ENCODE peak calls at places on chromosomes 7 and 10, in eight cellular contexts. N is fibroblast of lung, O is PC-3, L is BE2C, T is lower lobe of right lung, V is SJSA1, I is ovary, J is gastrocnemius medialis. F is an unnamed sample.

GRCh38 chr10:22491480-22491879 is 146.2 kb downstream of the SPAG6 start:
- DNase-seq in N (no peak), O (no peak), L (no peak), T (no peak), V (no peak), I (no peak), J (peak; percentile 34), F (no peak)

GRCh38 chr10:4650109-4650508 is 175.9 kb upstream of the AKR1E2 start:
- DNase-seq in N (peak; percentile 57), O (no peak), L (no peak), T (no peak), V (peak; percentile 42), I (no peak), J (no peak), F (no peak)

GRCh38 chr10:21173964-21174669 is 277.0 kb upstream of the NEBL start:
- DNase-seq in N (peak; percentile 33), O (peak; percentile 77), L (peak; percentile 57), T (peak; percentile 92), V (no peak), I (peak; percentile 21), J (no peak), F (peak; percentile 62)

GRCh38 chr10:4708123-4708759 is 117.8 kb upstream of the AKR1E2 start:
- DNase-seq in N (no peak), O (no peak), L (peak; percentile 36), T (no peak), V (no peak), I (no peak), J (no peak), F (no peak)

GRCh38 chr10:48414778-48415177 is 108.3 kb downstream of the MAPK8 start:
- DNase-seq in N (peak; percentile 66), O (peak; percentile 55), L (no peak), T (no peak), V (peak; percentile 60), I (no peak), J (no peak), F (no peak)

GRCh38 chr10:29554660-29555059 is 80.1 kb downstream of the SVIL start:
- DNase-seq in N (peak; percentile 86), O (peak; percentile 17), L (no peak), T (no peak), V (peak; percentile 62), I (no peak), J (peak; percentile 65), F (no peak)

GRCh38 chr10:79420974-79421688 is 24.3 kb downstream of the ZCCHC24 start:
- DNase-seq in N (no peak), O (no peak), L (no peak), T (peak; percentile 28), V (no peak), I (no peak), J (no peak), F (no peak)

GRCh38 chr7:75993689-75994387 is 557 bp downstream of the TMEM120A start:
- DNase-seq in N (peak; percentile 50), O (peak; percentile 31), L (peak; percentile 72), T (peak; percentile 65), V (peak; percentile 74), I (peak; percentile 83), J (peak; percentile 77), F (peak; percentile 67)

GRCh38 chr7:38060637-38061036 is 117.4 kb upstream of the STARD3NL start:
- DNase-seq in N (no peak), O (no peak), L (no peak), T (no peak), V (no peak), I (no peak), J (no peak), F (no peak)

GRCh38 chr10:95333997-95334792 is 43.4 kb upstream of the PDLIM1 start:
- DNase-seq in N (peak; percentile 93), O (peak; percentile 94), L (no peak), T (peak; percentile 59), V (peak; percentile 93), I (peak; percentile 53), J (peak; percentile 40), F (peak; percentile 96)

GRCh38 chr7:55369427-55369826 is 4.3 kb downstream of the LANCL2 start:
- DNase-seq in N (peak; percentile 94), O (no peak), L (no peak), T (no peak), V (peak; percentile 85), I (no peak), J (no peak), F (no peak)

GRCh38 chr10:5904227-5904626 is 14.2 kb downstream of the FBH1 start:
- DNase-seq in N (no peak), O (no peak), L (no peak), T (no peak), V (no peak), I (no peak), J (no peak), F (peak; percentile 7)

GRCh38 chr7:135768467-135768866 is 19.9 kb upstream of the FAM180A start:
- DNase-seq in N (no peak), O (no peak), L (no peak), T (no peak), V (no peak), I (no peak), J (no peak), F (no peak)

GRCh38 chr10:79454259-79454658 is 8.8 kb upstream of the ZCCHC24 start:
- DNase-seq in N (peak; percentile 82), O (peak; percentile 99), L (no peak), T (no peak), V (no peak), I (peak; percentile 64), J (no peak), F (peak; percentile 74)

GRCh38 chr7:93427107-93427506 is 147.4 kb downstream of the CALCR start:
- DNase-seq in N (no peak), O (no peak), L (no peak), T (no peak), V (no peak), I (no peak), J (no peak), F (no peak)

GRCh38 chr10:94680544-94680943 is 3.0 kb upstream of the CYP2C18 start:
- DNase-seq in N (no peak), O (peak; percentile 2), L (no peak), T (no peak), V (no peak), I (no peak), J (no peak), F (no peak)

GRCh38 chr10:89633484-89633883 is 11.6 kb downstream of the PANK1 start:
- DNase-seq in N (peak; percentile 83), O (peak; percentile 67), L (no peak), T (no peak), V (no peak), I (no peak), J (peak; percentile 71), F (no peak)

GRCh38 chr10:86099542-86100334 is 266.9 kb downstream of the GRID1 start:
- DNase-seq in N (no peak), O (no peak), L (peak; percentile 44), T (no peak), V (no peak), I (no peak), J (no peak), F (no peak)

GRCh38 chr7:24858108-24858977 is 101.1 kb upstream of the GSDME start:
- DNase-seq in N (no peak), O (no peak), L (no peak), T (no peak), V (no peak), I (no peak), J (no peak), F (no peak)

GRCh38 chr7:93981480-93981874 is 22.7 kb downstream of the BET1 start:
- DNase-seq in N (no peak), O (no peak), L (no peak), T (no peak), V (no peak), I (no peak), J (no peak), F (no peak)

GRCh38 chr10:24869354-24870016 is 82.9 kb downstream of the PRTFDC1 start:
- DNase-seq in N (peak; percentile 79), O (peak; percentile 77), L (no peak), T (no peak), V (no peak), I (no peak), J (no peak), F (no peak)

GRCh38 chr10:127999291-127999690 is 92.4 kb downstream of the PTPRE start:
- DNase-seq in N (peak; percentile 20), O (no peak), L (no peak), T (no peak), V (no peak), I (peak; percentile 2), J (no peak), F (peak; percentile 27)

GRCh38 chr10:46229144-46229563 is 57.6 kb upstream of the ANTXRL start:
- DNase-seq in N (no peak), O (no peak), L (peak; percentile 43), T (no peak), V (peak; percentile 26), I (no peak), J (no peak), F (no peak)

GRCh38 chr7:7751243-7752092 is 33.1 kb upstream of the RPA3 start:
- DNase-seq in N (no peak), O (no peak), L (no peak), T (no peak), V (no peak), I (no peak), J (no peak), F (no peak)

GRCh38 chr10:63171926-63172325 is 38.8 kb downstream of the NRBF2 start:
- DNase-seq in N (no peak), O (no peak), L (no peak), T (no peak), V (no peak), I (no peak), J (no peak), F (no peak)
- H3K36me3 ChIP-seq in N (peaks cover 2% of the 10 kb centered on the region), O (peaks cover 92% of the 10 kb centered on the region), L (peaks cover 33% of the 10 kb centered on the region), T (peaks cover 79% of the 10 kb centered on the region), V (peaks cover 80% of the 10 kb centered on the region), I (no peaks in the 10 kb centered on the region), J (peaks cover 3% of the 10 kb centered on the region), F (peaks cover 28% of the 10 kb centered on the region)

GRCh38 chr10:26839966-26840627 is 20.7 kb downstream of the ABI1 start:
- DNase-seq in N (peak; percentile 66), O (no peak), L (no peak), T (no peak), V (no peak), I (no peak), J (no peak), F (no peak)
- H3K36me3 ChIP-seq in N (no peaks in the 10 kb centered on the region), O (no peaks in the 10 kb centered on the region), L (no peaks in the 10 kb centered on the region), T (no peaks in the 10 kb centered on the region), V (no peaks in the 10 kb centered on the region), I (no peaks in the 10 kb centered on the region), J (no peaks in the 10 kb centered on the region), F (no peaks in the 10 kb centered on the region)

GRCh38 chr7:158876984-158877383 is 20.6 kb downstream of the DYNC2I1 start:
- DNase-seq in N (no peak), O (no peak), L (no peak), T (no peak), V (no peak), I (no peak), J (no peak), F (no peak)
- H3K36me3 ChIP-seq in N (no peaks in the 10 kb centered on the region), O (no peaks in the 10 kb centered on the region), L (peaks cover 8% of the 10 kb centered on the region), T (peaks cover 87% of the 10 kb centered on the region), V (peaks cover 4% of the 10 kb centered on the region), I (no peaks in the 10 kb centered on the region), J (no peaks in the 10 kb centered on the region), F (peaks cover 38% of the 10 kb centered on the region)

DNA sequence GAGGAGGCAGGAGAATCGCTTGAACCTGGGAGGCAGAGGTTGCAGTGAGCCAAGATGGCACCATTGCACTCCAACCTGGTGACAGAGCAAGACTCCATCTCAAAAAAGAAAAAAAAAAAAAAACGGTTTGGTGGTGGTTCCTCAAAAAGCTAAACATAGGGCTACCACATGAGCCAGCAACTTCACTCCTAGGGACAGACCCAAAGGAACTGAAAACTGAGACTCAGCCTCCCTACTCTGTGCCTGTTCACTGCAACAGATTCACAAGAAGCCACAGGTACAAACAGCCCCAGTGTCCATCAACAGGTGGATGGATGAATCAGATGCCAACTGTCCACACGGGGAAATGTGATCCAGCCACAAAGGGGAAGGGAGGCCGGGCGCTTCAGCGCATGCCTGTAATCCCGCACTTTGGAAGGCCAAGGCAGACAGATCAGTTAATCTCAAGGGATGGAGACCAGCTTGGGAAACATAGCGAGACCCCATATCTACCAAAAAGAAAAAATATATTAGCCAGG is 79.2 kb upstream of the TNRC18 start:
- DNase-seq in N (no peak), O (no peak), L (no peak), T (no peak), V (no peak), I (no peak), J (no peak), F (no peak)
- H3K36me3 ChIP-seq in N (peaks cover 21% of the 10 kb centered on the region), O (peaks cover 11% of the 10 kb centered on the region), L (peaks cover 41% of the 10 kb centered on the region), T (peaks cover 41% of the 10 kb centered on the region), V (peaks cover 62% of the 10 kb centered on the region), I (no peaks in the 10 kb centered on the region), J (no peaks in the 10 kb centered on the region), F (peaks cover 41% of the 10 kb centered on the region)

F was measured in ascending aorta.